ENCODE peak calls at places on chromosome 1, in four cellular contexts. One of them, this sample, is unnamed.

GRCh38 chr1:59110287-59110686 is 186.6 kb upstream of the FGGY start:
- DNase-seq in IMR-90: no peak
- DNase-seq in A549: no peak
- DNase-seq in H1: no peak
- DNase-seq in this sample: no peak

GRCh38 chr1:58819719-58820118 is 35.9 kb upstream of the JUN start:
- DNase-seq in H1: no peak
- DNase-seq in IMR-90: peak; percentile 57
- DNase-seq in A549: no peak
- DNase-seq in this sample: no peak

GRCh38 chr1:29436386-29436785 is 200.1 kb downstream of the PTPRU start:
- DNase-seq in H1: no peak
- DNase-seq in A549: no peak
- DNase-seq in IMR-90: no peak
- DNase-seq in this sample: no peak

GRCh38 chr1:49340576-49340975 is 563.9 kb upstream of the BEND5 start:
- DNase-seq in IMR-90: no peak
- DNase-seq in A549: no peak
- DNase-seq in H1: no peak
- DNase-seq in this sample: no peak

GRCh38 chr1:34167091-34167788 is 2.2 kb upstream of the CSMD2 start:
- DNase-seq in IMR-90: no peak
- DNase-seq in A549: no peak
- DNase-seq in H1: no peak
- DNase-seq in this sample: no peak

GRCh38 chr1:86421601-86422280 is 2.2 kb upstream of the CLCA2 start:
- DNase-seq in A549: no peak
- DNase-seq in IMR-90: no peak
- DNase-seq in H1: no peak
- DNase-seq in this sample: no peak

GRCh38 chr1:246592695-246593094 is 26.4 kb downstream of the CNST start:
- DNase-seq in IMR-90: peak; percentile 94
- DNase-seq in A549: no peak
- DNase-seq in H1: no peak
- DNase-seq in this sample: no peak

GRCh38 chr1:175678471-175678870 is 64.9 kb downstream of the TNR start:
- DNase-seq in H1: no peak
- DNase-seq in A549: no peak
- DNase-seq in IMR-90: no peak
- DNase-seq in this sample: no peak

DNA sequence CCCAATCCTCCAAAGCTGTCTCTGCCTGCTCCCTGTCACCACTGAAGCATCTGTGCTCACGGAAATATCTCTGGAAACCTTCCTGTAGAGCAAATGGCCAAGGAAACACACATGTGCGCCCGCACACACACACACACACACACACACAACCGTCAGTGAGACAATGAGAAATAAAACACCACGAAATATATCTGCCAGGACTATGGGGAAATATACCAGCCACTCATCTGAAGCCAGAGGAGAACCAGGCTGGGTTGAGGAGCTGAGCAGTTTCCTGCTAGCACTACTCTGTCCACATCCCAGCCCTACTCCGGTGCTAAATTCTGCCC is 25.1 kb upstream of the PLXNA2 start:
- DNase-seq in A549: no peak
- DNase-seq in IMR-90: no peak
- DNase-seq in H1: no peak
- DNase-seq in this sample: no peak
- TF ChIP-seq MAFK in A549: no peak
- TF ChIP-seq MAFK in IMR-90: no peak
- TF ChIP-seq MAFK in H1: no peak
- TF ChIP-seq MAFK in this sample: no peak

DNA sequence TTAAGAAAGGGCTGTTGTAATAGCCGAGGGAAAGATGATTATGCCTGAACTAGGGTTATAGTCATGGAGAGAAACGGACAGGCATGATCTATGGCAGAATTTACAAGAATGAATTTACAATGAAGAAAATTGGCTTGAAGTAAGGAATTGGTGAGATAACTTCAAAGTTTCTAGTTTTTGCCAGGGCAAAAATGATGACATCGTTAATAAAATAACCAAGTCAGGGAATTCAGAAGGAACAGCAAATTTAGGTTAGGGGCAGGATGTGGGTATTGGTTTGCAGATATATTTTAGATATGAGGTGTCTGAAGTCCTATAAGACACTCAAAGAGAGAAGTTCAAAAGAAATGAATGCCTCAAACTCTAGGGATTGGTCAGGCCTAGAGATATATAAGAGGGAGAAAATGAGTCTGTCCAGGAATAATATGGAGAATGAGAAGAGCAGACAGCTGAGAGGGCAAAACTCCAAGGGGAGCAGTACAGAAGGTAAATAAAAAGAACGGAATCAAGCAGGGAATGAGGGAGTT is 62.8 kb downstream of the IARS2 start:
- DNase-seq in IMR-90: no peak
- DNase-seq in H1: no peak
- DNase-seq in A549: no peak
- DNase-seq in this sample: no peak
- TF ChIP-seq MAFK in IMR-90: peak; percentile 74
- TF ChIP-seq MAFK in H1: no peak
- TF ChIP-seq MAFK in A549: peak; percentile 69
- TF ChIP-seq MAFK in this sample: peak; percentile 82

DNA sequence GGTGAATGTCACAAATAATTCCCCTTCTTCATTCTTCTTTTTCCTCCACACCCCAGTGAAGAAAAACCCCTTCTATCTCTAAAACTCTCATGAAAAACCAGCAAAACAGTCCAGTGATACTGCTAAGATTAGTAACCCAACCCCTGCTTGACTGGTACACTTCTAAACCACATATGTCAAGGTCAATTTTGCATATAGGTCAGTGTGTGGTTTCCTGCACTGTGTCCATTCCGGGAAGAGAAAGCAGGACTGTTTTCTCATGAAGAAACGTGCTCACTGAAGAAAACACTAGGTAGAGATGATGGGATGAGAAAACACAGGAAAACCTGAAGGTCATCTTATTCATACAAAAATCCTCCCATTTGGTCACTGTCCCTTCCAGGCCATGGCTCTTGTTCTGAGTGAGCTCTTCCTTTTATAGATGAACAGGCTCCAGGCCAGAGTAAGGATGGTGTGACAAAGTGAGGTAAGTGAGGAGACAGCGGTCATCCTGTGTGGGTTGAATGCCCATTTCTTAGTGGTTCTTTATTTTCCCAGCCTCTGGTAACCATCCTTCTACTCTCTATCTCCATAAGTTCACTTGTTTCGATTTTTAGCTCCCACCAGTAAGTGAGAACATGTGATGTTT is 122.7 kb downstream of the FASLG start:
- DNase-seq in H1: no peak
- DNase-seq in IMR-90: no peak
- DNase-seq in A549: no peak
- DNase-seq in this sample: no peak
- TF ChIP-seq MAFK in H1: no peak
- TF ChIP-seq MAFK in IMR-90: no peak
- TF ChIP-seq MAFK in A549: no peak
- TF ChIP-seq MAFK in this sample: no peak

GRCh38 chr1:224640587-224640986 is 24.5 kb downstream of the CNIH3 start:
- DNase-seq in IMR-90: no peak
- DNase-seq in H1: no peak
- DNase-seq in A549: no peak
- DNase-seq in this sample: no peak

GRCh38 chr1:224643653-224644052 is 27.5 kb downstream of the CNIH3 start:
- DNase-seq in A549: no peak
- DNase-seq in H1: no peak
- DNase-seq in IMR-90: no peak
- DNase-seq in this sample: no peak

GRCh38 chr1:224640018-224640417 is 23.9 kb downstream of the CNIH3 start:
- DNase-seq in H1: no peak
- DNase-seq in A549: no peak
- DNase-seq in IMR-90: no peak
- DNase-seq in this sample: no peak

GRCh38 chr1:224639426-224639975 is 23.4 kb downstream of the CNIH3 start:
- DNase-seq in H1: no peak
- DNase-seq in A549: no peak
- DNase-seq in IMR-90: no peak
- DNase-seq in this sample: no peak

DNA sequence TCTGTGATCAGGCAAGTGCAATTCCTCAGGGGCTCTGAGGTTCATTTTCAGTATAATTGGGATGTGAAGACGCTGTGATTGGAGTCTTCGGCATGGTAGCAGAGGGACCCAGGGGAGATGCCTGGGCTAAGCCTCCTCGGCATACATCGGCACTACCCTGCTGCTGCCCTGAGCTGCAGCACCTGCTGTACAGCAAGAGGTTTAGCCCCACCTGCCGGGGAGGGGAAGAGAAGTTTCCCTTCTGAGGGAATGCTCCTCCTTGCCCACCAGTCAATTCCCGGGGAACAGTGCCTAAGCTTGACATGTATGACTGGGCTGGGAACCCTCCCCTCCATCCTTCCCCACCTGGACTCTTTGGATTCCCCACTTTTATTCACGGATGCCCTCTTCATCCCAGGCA is 24.9 kb downstream of the CNIH3 start:
- DNase-seq in A549: peak; percentile 24
- DNase-seq in IMR-90: no peak
- DNase-seq in H1: peak; percentile 33
- DNase-seq in this sample: peak; percentile 31
- TF ChIP-seq MAFK in A549: no peak
- TF ChIP-seq MAFK in IMR-90: no peak
- TF ChIP-seq MAFK in H1: no peak
- TF ChIP-seq MAFK in this sample: no peak

DNA sequence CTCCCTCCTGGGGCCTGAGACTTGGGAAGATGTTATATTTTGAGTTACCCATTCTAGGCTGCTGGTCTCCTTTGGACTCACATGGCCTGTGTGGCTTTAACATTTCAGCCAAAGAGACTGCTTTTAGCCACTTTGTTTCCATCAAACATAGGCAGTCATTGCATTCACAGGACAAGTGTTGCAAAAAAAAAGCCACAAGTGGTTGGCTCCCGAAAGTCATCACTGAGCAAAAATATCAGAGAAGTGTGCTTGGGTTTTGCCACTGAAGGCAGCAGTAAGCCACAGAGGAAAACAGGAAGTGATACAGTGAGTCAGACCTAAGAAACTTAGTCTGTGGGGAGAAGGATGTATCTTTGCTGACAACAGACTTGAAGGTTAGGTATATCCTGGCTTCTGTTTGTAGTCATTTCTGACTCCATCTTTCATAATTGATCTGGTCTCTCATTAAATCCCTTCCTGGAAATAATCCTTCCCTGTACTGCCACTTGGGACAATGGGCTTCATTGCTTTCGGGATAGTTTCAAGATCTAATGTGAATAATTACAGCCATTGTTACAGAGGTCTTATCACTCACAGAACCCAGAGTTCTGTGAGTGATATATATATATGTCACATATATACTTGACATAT is 80.9 kb downstream of the COLGALT2 start:
- DNase-seq in H1: no peak
- DNase-seq in IMR-90: peak; percentile 87
- DNase-seq in A549: peak; percentile 29
- DNase-seq in this sample: no peak
- TF ChIP-seq MAFK in H1: no peak
- TF ChIP-seq MAFK in IMR-90: peak; percentile 51
- TF ChIP-seq MAFK in A549: no peak
- TF ChIP-seq MAFK in this sample: no peak

This sample was measured in HepG2.